ENCODE peak calls at places on chromosomes 6 and 20, in ten cellular contexts. H is breast epithelium; N is HAP-1; V is epithelial cell of esophagus; Y is CD8-positive, alpha-beta memory T cell; I is AG09309; M is hepatocyte; F is Peyer's patch; X is choroid plexus epithelial cell; D is PC-9. R is an unnamed sample.

GRCh38 chr20:23629017-23629541 is 8.7 kb downstream of the CST3 start:
- DNase-seq in H (no peak), D (peak), I (no peak), Y (no peak), M (peak), F (peak), N (no peak), V (peak), X (peak), R (peak)

GRCh38 chr20:50729925-50730764 is 1.2 kb upstream of the PARD6B start:
- DNase-seq in H (no peak), V (no peak), F (no peak), M (no peak), D (peak), I (no peak), N (no peak), X (peak), Y (no peak), R (no peak)

GRCh38 chr6:129638055-129639019 is 71.6 kb downstream of the ARHGAP18 start:
- DNase-seq in H (no peak), X (peak), V (no peak), D (no peak), I (no peak), M (peak), N (no peak), F (no peak), Y (no peak), R (peak)

GRCh38 chr6:31834367-31834703 is 6.8 kb downstream of the HSPA1B start:
- DNase-seq in D (peak), F (peak), X (peak), V (peak), H (peak), Y (peak), N (peak), I (no peak), M (peak), R (peak)

GRCh38 chr20:49398401-49399144 is 83.9 kb downstream of the KCNB1 start:
- DNase-seq in F (no peak), X (no peak), N (no peak), V (no peak), H (no peak), I (no peak), M (no peak), Y (no peak), D (no peak), R (no peak)

GRCh38 chr6:15058200-15059070 is 187.4 kb upstream of the JARID2 start:
- DNase-seq in D (no peak), V (no peak), F (no peak), X (no peak), N (no peak), M (no peak), H (no peak), Y (no peak), I (no peak), R (no peak)

GRCh38 chr6:42423244-42423643 is 28.5 kb downstream of the TRERF1 start:
- DNase-seq in H (no peak), D (no peak), V (no peak), N (no peak), Y (no peak), M (no peak), X (no peak), F (no peak), I (no peak), R (no peak)

GRCh38 chr6:34340394-34340793 is 52.1 kb downstream of the NUDT3 start:
- DNase-seq in F (no peak), D (no peak), X (no peak), V (no peak), M (no peak), I (no peak), H (no peak), N (no peak), Y (no peak), R (no peak)

GRCh38 chr6:129597023-129597713 is 112.8 kb downstream of the ARHGAP18 start:
- DNase-seq in F (no peak), M (no peak), N (no peak), D (peak), I (no peak), H (no peak), X (no peak), Y (no peak), V (no peak), R (no peak)

GRCh38 chr6:53205778-53206177 is 57.1 kb upstream of the GCM1 start:
- DNase-seq in X (no peak), D (no peak), F (no peak), Y (no peak), M (no peak), V (no peak), N (no peak), H (no peak), I (no peak), R (no peak)

GRCh38 chr6:135913785-135914184 is 62.3 kb downstream of the PDE7B start:
- DNase-seq in I (no peak), D (no peak), H (no peak), V (no peak), F (no peak), X (no peak), Y (no peak), M (no peak), N (no peak), R (no peak)

GRCh38 chr6:147615659-147616456 is 107.4 kb downstream of the SAMD5 start:
- DNase-seq in D (no peak), V (no peak), I (no peak), M (no peak), Y (no peak), X (peak), H (no peak), N (no peak), F (no peak), R (no peak)

GRCh38 chr6:52376763-52377162 is 14.8 kb downstream of the PAQR8 start:
- DNase-seq in M (no peak), N (no peak), I (no peak), Y (no peak), X (no peak), F (no peak), V (no peak), H (no peak), D (no peak), R (no peak)

GRCh38 chr20:36320261-36320897 is 14.2 kb downstream of the DLGAP4 start:
- DNase-seq in Y (no peak), V (no peak), F (no peak), I (no peak), H (no peak), N (no peak), X (no peak), M (no peak), D (no peak), R (no peak)

GRCh38 chr6:35686873-35687557 is 1.7 kb downstream of the FKBP5 start:
- DNase-seq in D (no peak), H (no peak), N (no peak), F (no peak), M (no peak), I (no peak), Y (no peak), X (no peak), V (no peak), R (no peak)

GRCh38 chr6:124400600-124400999 is 561.6 kb upstream of the RNF217 start:
- DNase-seq in H (no peak), M (no peak), X (peak), F (no peak), I (no peak), D (no peak), N (no peak), Y (no peak), V (peak), R (no peak)

GRCh38 chr20:49325981-49326380 is 48.1 kb upstream of the ZNFX1 start:
- DNase-seq in Y (no peak), H (no peak), X (peak), I (no peak), F (no peak), M (no peak), V (no peak), N (no peak), D (no peak), R (peak)

GRCh38 chr6:37432590-37432915 is 468 bp upstream of the CMTR1 start:
- DNase-seq in X (no peak), H (no peak), D (no peak), M (peak), I (no peak), Y (no peak), N (no peak), F (no peak), V (no peak), R (no peak)

GRCh38 chr6:13488015-13488895 is 855 bp upstream of the GFOD1 start:
- DNase-seq in D (no peak), N (no peak), V (peak), I (no peak), F (peak), M (peak), H (no peak), Y (peak), X (peak), R (peak)

GRCh38 chr6:920512-920911 is 227.6 kb upstream of the EXOC2 start:
- DNase-seq in D (no peak), X (no peak), M (no peak), V (no peak), F (no peak), H (no peak), Y (no peak), I (no peak), N (no peak), R (no peak)

GRCh38 chr6:150751296-150751695 is 114.2 kb upstream of the MTHFD1L start:
- DNase-seq in M (no peak), D (peak), I (peak), Y (no peak), V (peak), X (no peak), F (no peak), H (no peak), N (no peak), R (no peak)

GRCh38 chr6:134846031-134846430 is 103.9 kb downstream of the ALDH8A1 start:
- DNase-seq in X (no peak), N (no peak), M (no peak), D (no peak), F (no peak), I (no peak), H (no peak), Y (no peak), V (no peak), R (no peak)

GRCh38 chr6:157461000-157461915 is 80.3 kb downstream of the ZDHHC14 start:
- DNase-seq in X (peak), N (no peak), V (no peak), H (no peak), D (no peak), I (no peak), Y (peak), F (no peak), M (peak), R (peak)

GRCh38 chr6:38773338-38773737 is 58.2 kb downstream of the DNAH8 start:
- DNase-seq in Y (no peak), H (no peak), X (no peak), N (peak), F (no peak), D (no peak), M (peak), I (no peak), V (peak), R (peak)

GRCh38 chr20:30489604-30490003 is 767.9 kb upstream of the DEFB115 start:
- DNase-seq in N (no peak), I (no peak), D (no peak), V (no peak), Y (no peak), F (peak), H (no peak), M (no peak), X (no peak), R (no peak)

GRCh38 chr6:169722362-169723199 is 1.7 kb downstream of the PHF10 start:
- DNase-seq in V (peak), I (no peak), X (peak), D (peak), Y (peak), F (peak), M (peak), H (peak), N (peak), R (peak)

GRCh38 chr6:42165016-42165415 is 8.1 kb upstream of the GUCA1A start:
- DNase-seq in N (no peak), V (no peak), D (no peak), H (no peak), X (no peak), M (no peak), I (peak), F (no peak), Y (no peak), R (peak)

GRCh38 chr6:50272611-50273010 is 222.9 kb upstream of the DEFB112 start:
- DNase-seq in D (no peak), I (no peak), H (no peak), Y (no peak), X (no peak), F (no peak), V (peak), M (no peak), N (peak), R (no peak)

GRCh38 chr6:123808556-123808955 is 4.9 kb downstream of the NKAIN2 start:
- DNase-seq in D (no peak), F (no peak), I (no peak), X (no peak), V (peak), H (no peak), N (no peak), Y (no peak), M (no peak), R (no peak)

GRCh38 chr6:43608310-43608763 is 20.7 kb downstream of the GTPBP2 start:
- DNase-seq in N (peak), X (peak), V (peak), M (peak), I (no peak), H (no peak), F (peak), D (peak), Y (peak), R (peak)

GRCh38 chr6:3918474-3918873 is 69.3 kb downstream of the FAM50B start:
- DNase-seq in V (no peak), D (no peak), F (no peak), Y (no peak), N (no peak), I (no peak), H (no peak), X (no peak), M (no peak), R (no peak)
- H3K4me3 ChIP-seq in V (no peak), D (no peak), F (no peak), Y (no peak), N (no peak), I (no peak), H (no peak), X (no peak), M (no peak), R (no peak)

GRCh38 chr6:12289655-12290489 is at the start of gene EDN1:
- DNase-seq in M (peak), I (no peak), Y (no peak), V (peak), H (peak), N (peak), F (peak), D (peak), X (peak), R (peak)
- H3K4me3 ChIP-seq in M (peak), I (peak), Y (peak), V (peak), H (peak), N (peak), F (peak), D (peak), X (peak), R (peak)

DNA sequence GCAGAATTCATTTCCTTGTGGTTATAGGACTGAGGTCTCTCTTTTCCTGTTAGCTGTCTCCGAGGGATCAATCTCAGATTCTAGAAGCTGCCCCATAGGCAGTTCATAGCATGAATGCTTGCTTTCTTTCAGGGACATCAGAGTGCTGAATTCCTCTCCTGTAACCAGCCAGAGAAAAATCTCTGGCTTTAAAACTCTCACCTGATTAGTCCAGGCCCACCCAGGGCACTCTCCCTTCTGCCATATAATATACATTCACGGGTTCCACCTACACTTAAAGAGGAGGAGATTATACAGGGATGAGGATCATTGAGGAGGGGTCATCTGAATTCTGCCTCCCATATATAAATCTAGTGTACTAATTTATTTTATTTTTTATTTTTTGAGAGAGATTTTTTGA is 2.1 kb upstream of the KCNS1 start:
- DNase-seq in X (no peak), V (no peak), I (no peak), D (no peak), N (no peak), M (no peak), Y (no peak), F (no peak), H (no peak), R (no peak)
- H3K4me3 ChIP-seq in X (no peak), V (no peak), I (no peak), D (no peak), N (no peak), M (no peak), Y (no peak), F (no peak), H (no peak), R (no peak)

GRCh38 chr20:63539441-63540370 is 2.5 kb upstream of the PTK6 start:
- DNase-seq in Y (no peak), N (no peak), V (no peak), M (no peak), H (no peak), F (no peak), X (no peak), I (no peak), D (no peak), R (no peak)

GRCh38 chr20:63539092-63539430 is 1.9 kb upstream of the PTK6 start:
- DNase-seq in N (no peak), X (no peak), F (no peak), V (no peak), H (no peak), D (no peak), Y (no peak), M (no peak), I (no peak), R (no peak)

GRCh38 chr20:63536997-63537524 is at the start of gene PTK6:
- DNase-seq in I (no peak), X (no peak), H (no peak), N (no peak), D (peak), Y (peak), F (peak), M (no peak), V (peak), R (no peak)

GRCh38 chr20:63537525-63538203 is 488 bp upstream of the PTK6 start:
- DNase-seq in V (peak), X (peak), I (peak), M (peak), F (peak), Y (peak), N (peak), D (peak), H (peak), R (peak)

DNA sequence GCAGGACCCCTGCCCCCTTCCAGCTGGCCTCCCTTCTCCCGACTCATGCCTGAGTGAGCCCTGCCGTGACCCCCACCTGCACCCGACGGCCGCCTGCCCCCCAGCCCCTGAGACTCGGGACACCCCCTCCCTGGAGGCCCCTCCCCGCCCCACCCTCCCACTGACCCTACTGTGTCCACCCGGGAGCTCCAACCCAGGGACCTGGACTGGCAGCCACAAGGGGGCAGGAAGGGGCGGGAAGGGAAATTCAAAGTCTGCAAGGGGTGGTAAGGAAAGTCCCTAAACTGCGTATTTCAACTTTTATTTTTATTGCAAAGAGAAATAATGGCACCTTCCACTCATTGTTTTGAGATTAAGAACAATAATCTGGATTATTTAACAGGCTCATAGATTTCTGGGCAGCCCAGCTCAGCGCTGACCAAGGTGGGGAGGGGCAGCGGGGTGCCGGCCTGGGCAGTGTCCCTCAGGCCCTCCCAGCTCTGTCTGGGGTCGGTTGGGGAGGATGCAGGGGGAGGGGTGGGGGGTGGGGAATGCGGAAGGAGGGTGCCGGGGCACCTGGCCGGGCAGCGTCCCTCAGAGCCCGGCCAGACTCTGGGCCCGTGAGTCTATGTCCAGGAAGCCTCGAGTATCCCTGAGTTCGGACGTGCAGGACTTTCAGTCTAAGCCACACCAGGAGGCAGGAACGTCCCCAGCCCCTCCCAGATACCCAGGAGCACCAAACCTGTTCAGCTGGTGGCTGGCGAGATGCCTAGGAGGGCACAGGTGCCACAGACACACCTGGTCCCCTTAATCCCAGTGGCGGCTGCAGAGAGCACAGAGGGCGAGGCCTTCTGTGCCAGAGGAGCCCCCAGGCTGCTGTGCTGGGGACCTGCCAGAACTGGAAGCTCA is 1.3 kb upstream of the PTK6 start:
- DNase-seq in I (no peak), V (peak), D (peak), F (peak), H (peak), X (peak), Y (peak), M (peak), N (no peak), R (no peak)
- H3K4me3 ChIP-seq in I (peak), V (no peak), D (peak), F (peak), H (peak), X (peak), Y (peak), M (no peak), N (peak), R (peak)